ENCODE peak calls at places on chromosomes 7 and 10, in eight cellular contexts. T is BJ; F is left cardiac atrium; Z is retina; I is activated CD4-positive, alpha-beta T cell treated with anti-CD3 and anti-CD28 coated beads, Interleukin-2, amount 50 U/mL, for 1 hour; M is GM03348; S is mesendoderm; L is T-helper 9 cell. Y is an unnamed sample.

GRCh38 chr7:1210321-1210978 is 22.2 kb upstream of the UNCX start:
- DNase-seq in L (no peak), Z (peak; percentile 40), F (peak; percentile 44), T (no peak), I (no peak), M (no peak), S (no peak), Y (no peak)

GRCh38 chr7:41886257-41886905 is 183.5 kb upstream of the INHBA start:
- DNase-seq in T (peak; percentile 86), Z (peak; percentile 56), I (no peak), M (peak; percentile 82), S (peak; percentile 85), F (peak; percentile 47), L (no peak), Y (no peak)

GRCh38 chr10:48199580-48200377 is 74.7 kb downstream of the FRMPD2 start:
- DNase-seq in S (no peak), M (peak; percentile 55), Z (no peak), T (peak; percentile 68), L (no peak), I (no peak), F (no peak), Y (no peak)

GRCh38 chr7:108813247-108814014 is 243.8 kb downstream of the DNAJB9 start:
- DNase-seq in T (no peak), Z (no peak), L (no peak), F (no peak), S (peak; percentile 14), I (no peak), M (no peak), Y (no peak)

GRCh38 chr10:128881086-128881485 is 586.0 kb upstream of the MGMT start:
- DNase-seq in I (no peak), S (no peak), L (no peak), T (no peak), M (no peak), Z (no peak), F (no peak), Y (no peak)

GRCh38 chr7:148794476-148794875 is 89.6 kb downstream of the EZH2 start:
- DNase-seq in Z (no peak), L (no peak), T (no peak), S (no peak), M (no peak), I (no peak), F (no peak), Y (no peak)

GRCh38 chr10:49446031-49446430 is 50.1 kb upstream of the DRGX start:
- DNase-seq in F (no peak), S (no peak), I (no peak), T (no peak), M (no peak), L (no peak), Z (no peak), Y (no peak)

GRCh38 chr7:138089080-138089901 is 13.0 kb downstream of the AKR1D1 start:
- DNase-seq in T (no peak), L (no peak), I (no peak), F (no peak), S (no peak), M (peak; percentile 20), Z (no peak), Y (no peak)

GRCh38 chr10:22825841-22826240 is 102.0 kb upstream of the ARMC3 start:
- DNase-seq in M (no peak), Z (no peak), T (no peak), F (no peak), L (no peak), S (peak; percentile 22), I (no peak), Y (no peak)

Y was measured in globus pallidus.